ENCODE peak calls at places on chromosomes 1 and 21, in nine cellular contexts. One of them, this sample, is unnamed.

GRCh38 chr1:181319903-181320302 is 163.4 kb upstream of the CACNA1E start:
- DNase-seq in brain microvascular endothelial cell: no peak
- DNase-seq in AG04450: no peak
- DNase-seq in A549: no peak
- DNase-seq in mammary epithelial cell: no peak
- DNase-seq in AG10803: no peak
- DNase-seq in CD8-positive, alpha-beta T cell: no peak
- DNase-seq in body of pancreas: no peak
- DNase-seq in NB4: no peak
- DNase-seq in this sample: no peak

GRCh38 chr1:78006491-78006890 is 1.8 kb downstream of the DNAJB4 start:
- DNase-seq in brain microvascular endothelial cell: no peak
- DNase-seq in body of pancreas: no peak
- DNase-seq in CD8-positive, alpha-beta T cell: no peak
- DNase-seq in mammary epithelial cell: no peak
- DNase-seq in AG10803: no peak
- DNase-seq in AG04450: no peak
- DNase-seq in A549: no peak
- DNase-seq in NB4: no peak
- DNase-seq in this sample: no peak

GRCh38 chr21:20452935-20453334 is 545.3 kb upstream of the NCAM2 start:
- DNase-seq in mammary epithelial cell: no peak
- DNase-seq in brain microvascular endothelial cell: no peak
- DNase-seq in A549: no peak
- DNase-seq in AG04450: no peak
- DNase-seq in body of pancreas: no peak
- DNase-seq in CD8-positive, alpha-beta T cell: no peak
- DNase-seq in AG10803: no peak
- DNase-seq in NB4: no peak
- DNase-seq in this sample: no peak

GRCh38 chr1:201466492-201466891 is 2.5 kb downstream of the PHLDA3 start:
- DNase-seq in A549: no peak
- DNase-seq in brain microvascular endothelial cell: no peak
- DNase-seq in body of pancreas: no peak
- DNase-seq in mammary epithelial cell: peak
- DNase-seq in NB4: no peak
- DNase-seq in AG10803: peak
- DNase-seq in AG04450: no peak
- DNase-seq in CD8-positive, alpha-beta T cell: no peak
- DNase-seq in this sample: no peak

GRCh38 chr1:230752407-230752806 is 5.2 kb downstream of the CAPN9 start:
- DNase-seq in AG10803: no peak
- DNase-seq in AG04450: no peak
- DNase-seq in NB4: no peak
- DNase-seq in A549: no peak
- DNase-seq in body of pancreas: no peak
- DNase-seq in mammary epithelial cell: no peak
- DNase-seq in CD8-positive, alpha-beta T cell: no peak
- DNase-seq in brain microvascular endothelial cell: no peak
- DNase-seq in this sample: peak

GRCh38 chr1:217134857-217135568 is 411.8 kb upstream of the ESRRG start:
- DNase-seq in brain microvascular endothelial cell: no peak
- DNase-seq in mammary epithelial cell: peak
- DNase-seq in AG04450: no peak
- DNase-seq in AG10803: no peak
- DNase-seq in NB4: no peak
- DNase-seq in body of pancreas: peak
- DNase-seq in CD8-positive, alpha-beta T cell: no peak
- DNase-seq in A549: no peak
- DNase-seq in this sample: no peak

GRCh38 chr1:227273557-227273956 is 44.7 kb downstream of the CDC42BPA start:
- DNase-seq in AG04450: no peak
- DNase-seq in body of pancreas: peak
- DNase-seq in mammary epithelial cell: peak
- DNase-seq in CD8-positive, alpha-beta T cell: no peak
- DNase-seq in NB4: peak
- DNase-seq in brain microvascular endothelial cell: no peak
- DNase-seq in A549: no peak
- DNase-seq in AG10803: no peak
- DNase-seq in this sample: peak

GRCh38 chr1:208387908-208388756 is 143.9 kb upstream of the PLXNA2 start:
- DNase-seq in A549: no peak
- DNase-seq in mammary epithelial cell: peak
- DNase-seq in CD8-positive, alpha-beta T cell: no peak
- DNase-seq in brain microvascular endothelial cell: no peak
- DNase-seq in AG04450: no peak
- DNase-seq in NB4: no peak
- DNase-seq in AG10803: no peak
- DNase-seq in body of pancreas: no peak
- DNase-seq in this sample: no peak

GRCh38 chr1:168709407-168709891 is 19.6 kb downstream of the DPT start:
- DNase-seq in CD8-positive, alpha-beta T cell: no peak
- DNase-seq in brain microvascular endothelial cell: peak
- DNase-seq in AG10803: peak
- DNase-seq in AG04450: no peak
- DNase-seq in mammary epithelial cell: peak
- DNase-seq in NB4: no peak
- DNase-seq in A549: peak
- DNase-seq in body of pancreas: no peak
- DNase-seq in this sample: peak

GRCh38 chr1:206931709-206932108 is 10.0 kb upstream of the FCMR start:
- DNase-seq in AG04450: no peak
- DNase-seq in A549: no peak
- DNase-seq in AG10803: no peak
- DNase-seq in CD8-positive, alpha-beta T cell: no peak
- DNase-seq in brain microvascular endothelial cell: no peak
- DNase-seq in mammary epithelial cell: no peak
- DNase-seq in body of pancreas: no peak
- DNase-seq in NB4: no peak
- DNase-seq in this sample: no peak

GRCh38 chr1:116122955-116123757 is 12.0 kb downstream of the MAB21L3 start:
- DNase-seq in NB4: no peak
- DNase-seq in brain microvascular endothelial cell: peak
- DNase-seq in body of pancreas: no peak
- DNase-seq in CD8-positive, alpha-beta T cell: no peak
- DNase-seq in mammary epithelial cell: peak
- DNase-seq in AG10803: peak
- DNase-seq in A549: no peak
- DNase-seq in AG04450: no peak
- DNase-seq in this sample: peak

GRCh38 chr1:1306070-1306660 is 1.6 kb downstream of the ACAP3 start:
- DNase-seq in NB4: peak
- DNase-seq in A549: no peak
- DNase-seq in mammary epithelial cell: no peak
- DNase-seq in AG10803: no peak
- DNase-seq in AG04450: no peak
- DNase-seq in CD8-positive, alpha-beta T cell: no peak
- DNase-seq in body of pancreas: no peak
- DNase-seq in brain microvascular endothelial cell: no peak
- DNase-seq in this sample: no peak

GRCh38 chr1:59718064-59718988 is 96.4 kb upstream of the HOOK1 start:
- DNase-seq in AG10803: no peak
- DNase-seq in A549: no peak
- DNase-seq in NB4: peak
- DNase-seq in CD8-positive, alpha-beta T cell: no peak
- DNase-seq in AG04450: no peak
- DNase-seq in body of pancreas: no peak
- DNase-seq in brain microvascular endothelial cell: no peak
- DNase-seq in mammary epithelial cell: peak
- DNase-seq in this sample: no peak

GRCh38 chr21:46211376-46211775 is 17.2 kb downstream of the LSS start:
- DNase-seq in body of pancreas: no peak
- DNase-seq in mammary epithelial cell: no peak
- DNase-seq in AG10803: no peak
- DNase-seq in NB4: no peak
- DNase-seq in CD8-positive, alpha-beta T cell: no peak
- DNase-seq in A549: no peak
- DNase-seq in AG04450: no peak
- DNase-seq in brain microvascular endothelial cell: no peak
- DNase-seq in this sample: no peak

GRCh38 chr1:170096806-170097340 is 22.4 kb upstream of the KIFAP3 start:
- DNase-seq in body of pancreas: no peak
- DNase-seq in AG10803: no peak
- DNase-seq in mammary epithelial cell: no peak
- DNase-seq in brain microvascular endothelial cell: no peak
- DNase-seq in CD8-positive, alpha-beta T cell: no peak
- DNase-seq in AG04450: no peak
- DNase-seq in A549: no peak
- DNase-seq in NB4: no peak
- DNase-seq in this sample: no peak

GRCh38 chr1:205256956-205257615 is 29.3 kb downstream of the TMCC2 start:
- DNase-seq in NB4: no peak
- DNase-seq in brain microvascular endothelial cell: no peak
- DNase-seq in AG10803: no peak
- DNase-seq in A549: no peak
- DNase-seq in AG04450: no peak
- DNase-seq in mammary epithelial cell: no peak
- DNase-seq in CD8-positive, alpha-beta T cell: no peak
- DNase-seq in body of pancreas: no peak
- DNase-seq in this sample: no peak

GRCh38 chr1:225474439-225474985 is 46.7 kb upstream of the LBR start:
- DNase-seq in brain microvascular endothelial cell: no peak
- DNase-seq in CD8-positive, alpha-beta T cell: no peak
- DNase-seq in body of pancreas: no peak
- DNase-seq in NB4: no peak
- DNase-seq in A549: no peak
- DNase-seq in AG10803: no peak
- DNase-seq in mammary epithelial cell: no peak
- DNase-seq in AG04450: no peak
- DNase-seq in this sample: peak

GRCh38 chr1:7495894-7496293 is 275.2 kb upstream of the VAMP3 start:
- DNase-seq in brain microvascular endothelial cell: no peak
- DNase-seq in AG10803: no peak
- DNase-seq in AG04450: no peak
- DNase-seq in CD8-positive, alpha-beta T cell: no peak
- DNase-seq in mammary epithelial cell: no peak
- DNase-seq in NB4: no peak
- DNase-seq in A549: no peak
- DNase-seq in body of pancreas: no peak
- DNase-seq in this sample: no peak

GRCh38 chr1:12063141-12064072 is at the start of gene TNFRSF8:
- DNase-seq in mammary epithelial cell: peak
- DNase-seq in AG04450: no peak
- DNase-seq in CD8-positive, alpha-beta T cell: peak
- DNase-seq in brain microvascular endothelial cell: peak
- DNase-seq in body of pancreas: no peak
- DNase-seq in NB4: peak
- DNase-seq in AG10803: no peak
- DNase-seq in A549: no peak
- DNase-seq in this sample: no peak
- TF ChIP-seq CTCF in mammary epithelial cell: no peak
- TF ChIP-seq CTCF in AG04450: no peak
- TF ChIP-seq CTCF in CD8-positive, alpha-beta T cell: no peak
- TF ChIP-seq CTCF in brain microvascular endothelial cell: no peak
- TF ChIP-seq CTCF in body of pancreas: no peak
- TF ChIP-seq CTCF in NB4: no peak
- TF ChIP-seq CTCF in AG10803: no peak
- TF ChIP-seq CTCF in A549: no peak
- TF ChIP-seq CTCF in this sample: no peak

GRCh38 chr1:233689748-233690254 is 75.9 kb downstream of the KCNK1 start:
- DNase-seq in AG10803: no peak
- DNase-seq in body of pancreas: no peak
- DNase-seq in A549: no peak
- DNase-seq in mammary epithelial cell: no peak
- DNase-seq in brain microvascular endothelial cell: no peak
- DNase-seq in AG04450: no peak
- DNase-seq in NB4: no peak
- DNase-seq in CD8-positive, alpha-beta T cell: no peak
- DNase-seq in this sample: no peak
- H3K4me3 ChIP-seq in AG10803: no peak
- H3K4me3 ChIP-seq in body of pancreas: no peak
- H3K4me3 ChIP-seq in A549: no peak
- H3K4me3 ChIP-seq in mammary epithelial cell: no peak
- H3K4me3 ChIP-seq in brain microvascular endothelial cell: no peak
- H3K4me3 ChIP-seq in AG04450: no peak
- H3K4me3 ChIP-seq in NB4: no peak
- H3K4me3 ChIP-seq in CD8-positive, alpha-beta T cell: no peak
- H3K4me3 ChIP-seq in this sample: no peak

GRCh38 chr1:9078035-9078948 is 8.9 kb upstream of the SLC2A5 start:
- DNase-seq in NB4: peak
- DNase-seq in brain microvascular endothelial cell: peak
- DNase-seq in body of pancreas: no peak
- DNase-seq in mammary epithelial cell: peak
- DNase-seq in AG04450: no peak
- DNase-seq in CD8-positive, alpha-beta T cell: no peak
- DNase-seq in A549: no peak
- DNase-seq in AG10803: peak
- DNase-seq in this sample: no peak
- TF ChIP-seq CTCF in NB4: no peak
- TF ChIP-seq CTCF in brain microvascular endothelial cell: no peak
- TF ChIP-seq CTCF in body of pancreas: no peak
- TF ChIP-seq CTCF in mammary epithelial cell: no peak
- TF ChIP-seq CTCF in AG04450: no peak
- TF ChIP-seq CTCF in CD8-positive, alpha-beta T cell: no peak
- TF ChIP-seq CTCF in A549: no peak
- TF ChIP-seq CTCF in AG10803: no peak
- TF ChIP-seq CTCF in this sample: no peak

GRCh38 chr1:25695991-25696330 is 79.4 kb downstream of the MAN1C1 start:
- DNase-seq in brain microvascular endothelial cell: peak
- DNase-seq in body of pancreas: no peak
- DNase-seq in mammary epithelial cell: peak
- DNase-seq in A549: peak
- DNase-seq in CD8-positive, alpha-beta T cell: no peak
- DNase-seq in AG04450: peak
- DNase-seq in AG10803: peak
- DNase-seq in NB4: no peak
- DNase-seq in this sample: no peak

GRCh38 chr1:25694591-25695007 is 78.0 kb downstream of the MAN1C1 start:
- DNase-seq in AG04450: no peak
- DNase-seq in body of pancreas: no peak
- DNase-seq in CD8-positive, alpha-beta T cell: no peak
- DNase-seq in NB4: no peak
- DNase-seq in A549: no peak
- DNase-seq in brain microvascular endothelial cell: no peak
- DNase-seq in mammary epithelial cell: no peak
- DNase-seq in AG10803: no peak
- DNase-seq in this sample: no peak

GRCh38 chr1:25692560-25692959 is 76.0 kb downstream of the MAN1C1 start:
- DNase-seq in NB4: peak
- DNase-seq in mammary epithelial cell: no peak
- DNase-seq in body of pancreas: peak
- DNase-seq in AG04450: no peak
- DNase-seq in AG10803: no peak
- DNase-seq in CD8-positive, alpha-beta T cell: no peak
- DNase-seq in A549: peak
- DNase-seq in brain microvascular endothelial cell: no peak
- DNase-seq in this sample: no peak

GRCh38 chr1:25695066-25695990 is 78.7 kb downstream of the MAN1C1 start:
- DNase-seq in NB4: peak
- DNase-seq in body of pancreas: peak
- DNase-seq in brain microvascular endothelial cell: peak
- DNase-seq in AG10803: peak
- DNase-seq in AG04450: peak
- DNase-seq in A549: peak
- DNase-seq in mammary epithelial cell: peak
- DNase-seq in CD8-positive, alpha-beta T cell: no peak
- DNase-seq in this sample: peak

DNA sequence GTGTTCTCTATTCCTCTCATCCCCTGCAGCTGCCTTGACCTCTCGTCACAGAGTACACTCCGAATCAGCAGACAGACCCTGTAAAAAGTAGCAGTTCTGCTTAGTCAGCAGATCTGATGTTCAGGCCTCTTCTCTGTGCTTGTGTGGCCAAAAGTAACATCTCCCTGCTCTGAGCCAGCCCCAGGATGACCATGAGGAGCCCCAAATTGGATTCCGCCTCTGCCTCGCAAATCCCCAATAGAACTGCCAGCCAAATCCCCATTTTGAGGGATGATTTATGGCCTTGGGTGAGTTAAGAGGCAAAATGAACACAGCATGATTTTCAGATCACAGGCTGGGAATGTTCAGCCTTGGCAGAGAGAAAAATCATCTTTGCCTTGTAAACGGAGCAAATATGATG is 77.6 kb downstream of the MAN1C1 start:
- DNase-seq in AG10803: peak
- DNase-seq in AG04450: no peak
- DNase-seq in mammary epithelial cell: no peak
- DNase-seq in CD8-positive, alpha-beta T cell: no peak
- DNase-seq in brain microvascular endothelial cell: no peak
- DNase-seq in body of pancreas: no peak
- DNase-seq in NB4: no peak
- DNase-seq in A549: no peak
- DNase-seq in this sample: peak
- H3K4me3 ChIP-seq in AG10803: no peak
- H3K4me3 ChIP-seq in AG04450: no peak
- H3K4me3 ChIP-seq in mammary epithelial cell: no peak
- H3K4me3 ChIP-seq in CD8-positive, alpha-beta T cell: no peak
- H3K4me3 ChIP-seq in brain microvascular endothelial cell: no peak
- H3K4me3 ChIP-seq in body of pancreas: no peak
- H3K4me3 ChIP-seq in NB4: no peak
- H3K4me3 ChIP-seq in A549: no peak
- H3K4me3 ChIP-seq in this sample: no peak